ENCODE peak calls at places on chromosome 1, in ten cellular contexts. Q is lung; G is A549; N is CD4-positive, alpha-beta memory T cell; Y is K562; D is HepG2; J is right atrium auricular region; M is body of pancreas; O is breast epithelium; K is IMR-90. S is an unnamed sample.

GRCh38 chr1:161069731-161070270 is at the start of gene ARHGAP30:
- DNase-seq in Q (peak; percentile 77), G (no peak), N (peak; percentile 94), Y (no peak), D (no peak), J (peak; percentile 71), M (no peak), O (peak; percentile 44), K (no peak), S (peak; percentile 81)

GRCh38 chr1:177145102-177145779 is 19.3 kb downstream of the ASTN1 start:
- DNase-seq in Q (no peak), G (no peak), N (no peak), Y (no peak), D (no peak), J (no peak), M (no peak), O (no peak), K (no peak), S (no peak)

GRCh38 chr1:48190893-48191292 is 31.6 kb upstream of the SLC5A9 start:
- DNase-seq in Q (no peak), G (no peak), N (no peak), Y (no peak), D (no peak), J (no peak), M (no peak), O (no peak), K (no peak), S (no peak)

GRCh38 chr1:234125283-234125682 is 220.8 kb downstream of the SLC35F3 start:
- DNase-seq in Q (no peak), G (peak; percentile 72), N (no peak), Y (peak; percentile 71), D (peak; percentile 59), J (no peak), M (peak; percentile 14), O (no peak), K (peak; percentile 44), S (no peak)

GRCh38 chr1:10614377-10615225 is 139.9 kb downstream of the PEX14 start:
- DNase-seq in Q (no peak), G (no peak), N (no peak), Y (no peak), D (no peak), J (no peak), M (no peak), O (no peak), K (no peak), S (no peak)

GRCh38 chr1:99227498-99227897 is 36.8 kb upstream of the PLPPR4 start:
- DNase-seq in Q (no peak), G (no peak), N (no peak), Y (no peak), D (no peak), J (no peak), M (no peak), O (no peak), K (no peak), S (no peak)

GRCh38 chr1:16233431-16233830 is 3.6 kb downstream of the CPLANE2 start:
- DNase-seq in Q (no peak), G (no peak), N (no peak), Y (no peak), D (no peak), J (no peak), M (no peak), O (no peak), K (no peak), S (no peak)

GRCh38 chr1:17878837-17879236 is 123.7 kb downstream of the ACTL8 start:
- DNase-seq in Q (no peak), G (no peak), N (no peak), Y (no peak), D (no peak), J (no peak), M (no peak), O (no peak), K (peak; percentile 90), S (no peak)

GRCh38 chr1:20093303-20093702 is 23.3 kb downstream of the PLA2G5 start:
- DNase-seq in Q (no peak), G (no peak), N (no peak), Y (no peak), D (no peak), J (no peak), M (no peak), O (no peak), K (no peak), S (peak; percentile 64)

GRCh38 chr1:7299329-7299799 is 471.7 kb upstream of the VAMP3 start:
- DNase-seq in Q (peak; percentile 30), G (peak; percentile 96), N (no peak), Y (no peak), D (no peak), J (peak; percentile 72), M (peak; percentile 16), O (peak; percentile 30), K (peak; percentile 100), S (peak; percentile 71)

GRCh38 chr1:204206121-204206520 is 7.7 kb downstream of the GOLT1A start:
- DNase-seq in Q (no peak), G (no peak), N (no peak), Y (no peak), D (no peak), J (no peak), M (no peak), O (no peak), K (peak; percentile 33), S (no peak)

GRCh38 chr1:242184955-242185354 is 186.1 kb upstream of the MAP1LC3C start:
- DNase-seq in Q (no peak), G (no peak), N (no peak), Y (no peak), D (no peak), J (no peak), M (no peak), O (no peak), K (no peak), S (no peak)

GRCh38 chr1:53120659-53121058 is 21.8 kb downstream of the SLC1A7 start:
- DNase-seq in Q (no peak), G (no peak), N (no peak), Y (no peak), D (no peak), J (no peak), M (no peak), O (no peak), K (no peak), S (no peak)

GRCh38 chr1:1120866-1121563 is 5.1 kb upstream of the C1orf159 start:
- DNase-seq in Q (no peak), G (no peak), N (no peak), Y (no peak), D (no peak), J (no peak), M (no peak), O (no peak), K (no peak), S (peak; percentile 44)

GRCh38 chr1:118097622-118098348 is 87.2 kb downstream of the SPAG17 start:
- DNase-seq in Q (no peak), G (no peak), N (no peak), Y (no peak), D (no peak), J (no peak), M (no peak), O (no peak), K (peak; percentile 32), S (no peak)

GRCh38 chr1:88210088-88210825 is 473.8 kb upstream of the PKN2 start:
- DNase-seq in Q (no peak), G (no peak), N (no peak), Y (no peak), D (no peak), J (no peak), M (no peak), O (no peak), K (no peak), S (no peak)

GRCh38 chr1:12595839-12596821 is 21.9 kb downstream of the DHRS3 start:
- DNase-seq in Q (peak; percentile 80), G (peak; percentile 98), N (no peak), Y (no peak), D (no peak), J (peak; percentile 96), M (peak; percentile 62), O (peak; percentile 97), K (peak; percentile 98), S (peak; percentile 98)

GRCh38 chr1:167544447-167544846 is 9.1 kb downstream of the CREG1 start:
- DNase-seq in Q (no peak), G (no peak), N (no peak), Y (no peak), D (no peak), J (no peak), M (no peak), O (peak; percentile 66), K (no peak), S (no peak)
- H3K9me3 ChIP-seq in Q (no peaks in the 10 kb centered on the region), G (no peaks in the 10 kb centered on the region), N (no peaks in the 10 kb centered on the region), Y (no peaks in the 10 kb centered on the region), D (no peaks in the 10 kb centered on the region), J (no peaks in the 10 kb centered on the region), M (no peaks in the 10 kb centered on the region), O (no peaks in the 10 kb centered on the region), K (no peaks in the 10 kb centered on the region), S (no peaks in the 10 kb centered on the region)

GRCh38 chr1:247054992-247055415 is 23.6 kb downstream of the ZNF670 start:
- DNase-seq in Q (no peak), G (no peak), N (no peak), Y (peak; percentile 76), D (peak; percentile 88), J (no peak), M (no peak), O (no peak), K (peak; percentile 28), S (no peak)
- H3K9me3 ChIP-seq in Q (peaks cover 6% of the 10 kb centered on the region), G (peaks cover 75% of the 10 kb centered on the region), N (no peaks in the 10 kb centered on the region), Y (peaks cover 27% of the 10 kb centered on the region), D (peaks cover 70% of the 10 kb centered on the region), J (no peaks in the 10 kb centered on the region), M (no peaks in the 10 kb centered on the region), O (peaks cover 64% of the 10 kb centered on the region), K (peaks cover 30% of the 10 kb centered on the region), S (peaks cover 9% of the 10 kb centered on the region)

DNA sequence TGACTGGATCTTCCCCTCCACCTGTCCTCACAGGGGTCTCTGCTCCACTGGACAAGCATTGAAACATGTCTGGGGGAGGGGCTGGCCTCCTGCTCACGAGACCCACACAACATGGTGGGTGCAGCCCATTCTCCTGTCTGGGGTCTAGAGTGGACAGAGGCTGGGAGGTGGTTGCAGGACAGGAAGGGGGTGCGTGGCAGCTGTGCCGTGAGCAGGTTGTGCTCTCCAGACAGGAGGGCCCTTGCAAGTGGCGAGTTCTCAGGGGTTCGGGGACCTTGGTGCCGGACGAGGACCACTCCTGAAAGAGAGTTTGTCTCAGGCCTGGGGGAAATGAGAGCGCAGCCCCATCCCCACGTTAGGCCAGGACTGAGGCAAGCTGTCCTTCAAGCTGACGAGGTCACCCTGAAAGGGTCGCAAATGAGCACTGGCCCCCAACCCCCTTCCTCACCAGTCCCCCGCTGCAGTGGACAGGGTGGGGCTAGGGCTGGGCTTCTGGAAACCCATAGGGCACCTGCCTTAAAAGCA is 21.2 kb upstream of the TTC34 start:
- DNase-seq in Q (no peak), G (no peak), N (no peak), Y (no peak), D (no peak), J (no peak), M (no peak), O (no peak), K (no peak), S (no peak)
- H3K9me3 ChIP-seq in Q (no peaks in the 10 kb centered on the region), G (no peaks in the 10 kb centered on the region), N (no peaks in the 10 kb centered on the region), Y (no peaks in the 10 kb centered on the region), D (peaks cover 7% of the 10 kb centered on the region), J (no peaks in the 10 kb centered on the region), M (no peaks in the 10 kb centered on the region), O (peaks cover 8% of the 10 kb centered on the region), K (peaks cover 76% of the 10 kb centered on the region), S (no peaks in the 10 kb centered on the region)

DNA sequence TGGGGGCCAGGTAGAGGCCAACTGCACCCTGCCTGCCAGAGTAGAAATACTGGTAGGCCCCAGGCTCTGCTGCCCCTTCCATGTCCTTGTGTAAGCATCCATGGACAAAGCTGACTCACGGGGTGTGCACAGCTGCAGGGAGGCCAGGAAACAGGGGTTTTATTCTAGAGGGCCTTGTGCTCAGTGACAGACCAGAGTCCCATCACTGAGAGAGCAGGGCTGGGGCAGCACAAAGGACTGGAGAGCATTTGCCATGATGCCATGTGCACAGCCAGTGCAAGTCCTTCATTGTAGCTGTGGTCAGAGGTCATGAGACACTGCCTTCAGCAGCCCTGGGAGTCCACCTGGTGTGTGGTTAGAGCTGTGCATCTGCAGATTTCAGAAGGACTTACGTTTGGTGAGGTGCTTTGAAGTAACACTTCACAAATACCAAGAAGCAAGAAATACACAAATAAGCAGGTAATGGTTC is 8.1 kb downstream of the ARF1 start:
- DNase-seq in Q (no peak), G (no peak), N (no peak), Y (no peak), D (no peak), J (no peak), M (peak; percentile 26), O (no peak), K (peak; percentile 55), S (no peak)
- H3K9me3 ChIP-seq in Q (no peaks in the 10 kb centered on the region), G (peaks cover 28% of the 10 kb centered on the region), N (no peaks in the 10 kb centered on the region), Y (peaks cover 17% of the 10 kb centered on the region), D (peaks cover 26% of the 10 kb centered on the region), J (no peaks in the 10 kb centered on the region), M (no peaks in the 10 kb centered on the region), O (peaks cover 9% of the 10 kb centered on the region), K (peaks cover 9% of the 10 kb centered on the region), S (peaks cover 2% of the 10 kb centered on the region)

S was measured in aorta.